ENCODE peak calls at places on chromosome 15, in five cellular contexts. One of them, this sample, is unnamed.

GRCh38 chr15:44087578-44088190 is 107.4 kb downstream of the FRMD5 start:
- DNase-seq in activated CD4-positive, alpha-beta T cell treated with anti-CD3 and anti-CD28 coated beads, Interleukin-2, amount 50 U/mL, for 1 hour: no peak
- DNase-seq in T-helper 1 cell: no peak
- DNase-seq in activated T-helper 1 cell treated with Interleukin-2 at 50 U/mL for 16 hours: no peak
- DNase-seq in T-cell: no peak
- DNase-seq in this sample: no peak

GRCh38 chr15:33722005-33722672 is 246.2 kb upstream of the CHRM5 start:
- DNase-seq in activated T-helper 1 cell treated with Interleukin-2 at 50 U/mL for 16 hours: no peak
- DNase-seq in T-helper 1 cell: no peak
- DNase-seq in T-cell: no peak
- DNase-seq in activated CD4-positive, alpha-beta T cell treated with anti-CD3 and anti-CD28 coated beads, Interleukin-2, amount 50 U/mL, for 1 hour: no peak
- DNase-seq in this sample: no peak

GRCh38 chr15:99442268-99442897 is 123.4 kb upstream of the MEF2A start:
- DNase-seq in T-helper 1 cell: no peak
- DNase-seq in activated T-helper 1 cell treated with Interleukin-2 at 50 U/mL for 16 hours: no peak
- DNase-seq in activated CD4-positive, alpha-beta T cell treated with anti-CD3 and anti-CD28 coated beads, Interleukin-2, amount 50 U/mL, for 1 hour: no peak
- DNase-seq in T-cell: no peak
- DNase-seq in this sample: no peak

GRCh38 chr15:98719169-98719515 is 70.8 kb downstream of the IGF1R start:
- DNase-seq in T-helper 1 cell: no peak
- DNase-seq in activated T-helper 1 cell treated with Interleukin-2 at 50 U/mL for 16 hours: no peak
- DNase-seq in T-cell: no peak
- DNase-seq in activated CD4-positive, alpha-beta T cell treated with anti-CD3 and anti-CD28 coated beads, Interleukin-2, amount 50 U/mL, for 1 hour: no peak
- DNase-seq in this sample: no peak

GRCh38 chr15:101469520-101470288 is 19.8 kb downstream of the PCSK6 start:
- DNase-seq in activated CD4-positive, alpha-beta T cell treated with anti-CD3 and anti-CD28 coated beads, Interleukin-2, amount 50 U/mL, for 1 hour: no peak
- DNase-seq in T-cell: no peak
- DNase-seq in activated T-helper 1 cell treated with Interleukin-2 at 50 U/mL for 16 hours: no peak
- DNase-seq in T-helper 1 cell: no peak
- DNase-seq in this sample: no peak

GRCh38 chr15:59892995-59893394 is 111.1 kb upstream of the FOXB1 start:
- DNase-seq in T-helper 1 cell: no peak
- DNase-seq in T-cell: no peak
- DNase-seq in activated T-helper 1 cell treated with Interleukin-2 at 50 U/mL for 16 hours: no peak
- DNase-seq in activated CD4-positive, alpha-beta T cell treated with anti-CD3 and anti-CD28 coated beads, Interleukin-2, amount 50 U/mL, for 1 hour: no peak
- DNase-seq in this sample: no peak

GRCh38 chr15:33211409-33211808 is 16.9 kb upstream of the FMN1 start:
- DNase-seq in T-helper 1 cell: no peak
- DNase-seq in activated T-helper 1 cell treated with Interleukin-2 at 50 U/mL for 16 hours: no peak
- DNase-seq in T-cell: no peak
- DNase-seq in activated CD4-positive, alpha-beta T cell treated with anti-CD3 and anti-CD28 coated beads, Interleukin-2, amount 50 U/mL, for 1 hour: no peak
- DNase-seq in this sample: peak

GRCh38 chr15:70227122-70227521 is 129.4 kb upstream of the TLE3 start:
- DNase-seq in activated T-helper 1 cell treated with Interleukin-2 at 50 U/mL for 16 hours: no peak
- DNase-seq in activated CD4-positive, alpha-beta T cell treated with anti-CD3 and anti-CD28 coated beads, Interleukin-2, amount 50 U/mL, for 1 hour: no peak
- DNase-seq in T-helper 1 cell: no peak
- DNase-seq in T-cell: no peak
- DNase-seq in this sample: no peak

GRCh38 chr15:65583701-65584100 is 27.2 kb downstream of the INTS14 start:
- DNase-seq in T-cell: peak
- DNase-seq in activated T-helper 1 cell treated with Interleukin-2 at 50 U/mL for 16 hours: peak
- DNase-seq in T-helper 1 cell: no peak
- DNase-seq in activated CD4-positive, alpha-beta T cell treated with anti-CD3 and anti-CD28 coated beads, Interleukin-2, amount 50 U/mL, for 1 hour: peak
- DNase-seq in this sample: no peak

GRCh38 chr15:76866008-76866407 is 39.1 kb downstream of the SCAPER start:
- DNase-seq in T-helper 1 cell: no peak
- DNase-seq in activated T-helper 1 cell treated with Interleukin-2 at 50 U/mL for 16 hours: no peak
- DNase-seq in activated CD4-positive, alpha-beta T cell treated with anti-CD3 and anti-CD28 coated beads, Interleukin-2, amount 50 U/mL, for 1 hour: no peak
- DNase-seq in T-cell: no peak
- DNase-seq in this sample: no peak

GRCh38 chr15:68909601-68910000 is 20.7 kb upstream of the SPESP1 start:
- DNase-seq in T-helper 1 cell: no peak
- DNase-seq in activated T-helper 1 cell treated with Interleukin-2 at 50 U/mL for 16 hours: no peak
- DNase-seq in T-cell: no peak
- DNase-seq in activated CD4-positive, alpha-beta T cell treated with anti-CD3 and anti-CD28 coated beads, Interleukin-2, amount 50 U/mL, for 1 hour: no peak
- DNase-seq in this sample: peak

GRCh38 chr15:84791763-84792162 is 25.4 kb upstream of the ALPK3 start:
- DNase-seq in T-cell: no peak
- DNase-seq in T-helper 1 cell: no peak
- DNase-seq in activated T-helper 1 cell treated with Interleukin-2 at 50 U/mL for 16 hours: no peak
- DNase-seq in activated CD4-positive, alpha-beta T cell treated with anti-CD3 and anti-CD28 coated beads, Interleukin-2, amount 50 U/mL, for 1 hour: no peak
- DNase-seq in this sample: no peak

GRCh38 chr15:31332020-31332680 is 5.5 kb downstream of the KLF13 start:
- DNase-seq in activated CD4-positive, alpha-beta T cell treated with anti-CD3 and anti-CD28 coated beads, Interleukin-2, amount 50 U/mL, for 1 hour: no peak
- DNase-seq in T-helper 1 cell: no peak
- DNase-seq in activated T-helper 1 cell treated with Interleukin-2 at 50 U/mL for 16 hours: no peak
- DNase-seq in T-cell: no peak
- DNase-seq in this sample: no peak

GRCh38 chr15:39657714-39658113 is 76.8 kb downstream of the THBS1 start:
- DNase-seq in T-helper 1 cell: no peak
- DNase-seq in T-cell: no peak
- DNase-seq in activated T-helper 1 cell treated with Interleukin-2 at 50 U/mL for 16 hours: no peak
- DNase-seq in activated CD4-positive, alpha-beta T cell treated with anti-CD3 and anti-CD28 coated beads, Interleukin-2, amount 50 U/mL, for 1 hour: no peak
- DNase-seq in this sample: no peak

GRCh38 chr15:98666841-98667240 is 18.5 kb downstream of the IGF1R start:
- DNase-seq in activated T-helper 1 cell treated with Interleukin-2 at 50 U/mL for 16 hours: no peak
- DNase-seq in T-cell: no peak
- DNase-seq in T-helper 1 cell: no peak
- DNase-seq in activated CD4-positive, alpha-beta T cell treated with anti-CD3 and anti-CD28 coated beads, Interleukin-2, amount 50 U/mL, for 1 hour: no peak
- DNase-seq in this sample: no peak

GRCh38 chr15:32855942-32856341 is 138.1 kb downstream of the GREM1 start:
- DNase-seq in T-helper 1 cell: no peak
- DNase-seq in activated CD4-positive, alpha-beta T cell treated with anti-CD3 and anti-CD28 coated beads, Interleukin-2, amount 50 U/mL, for 1 hour: no peak
- DNase-seq in activated T-helper 1 cell treated with Interleukin-2 at 50 U/mL for 16 hours: no peak
- DNase-seq in T-cell: no peak
- DNase-seq in this sample: no peak

GRCh38 chr15:98231696-98232440 is 271.4 kb downstream of the ARRDC4 start:
- DNase-seq in activated CD4-positive, alpha-beta T cell treated with anti-CD3 and anti-CD28 coated beads, Interleukin-2, amount 50 U/mL, for 1 hour: no peak
- DNase-seq in activated T-helper 1 cell treated with Interleukin-2 at 50 U/mL for 16 hours: no peak
- DNase-seq in T-cell: no peak
- DNase-seq in T-helper 1 cell: no peak
- DNase-seq in this sample: no peak

GRCh38 chr15:63805993-63806980 is 27.5 kb downstream of the HERC1 start:
- DNase-seq in activated T-helper 1 cell treated with Interleukin-2 at 50 U/mL for 16 hours: no peak
- DNase-seq in T-helper 1 cell: no peak
- DNase-seq in activated CD4-positive, alpha-beta T cell treated with anti-CD3 and anti-CD28 coated beads, Interleukin-2, amount 50 U/mL, for 1 hour: no peak
- DNase-seq in T-cell: no peak
- DNase-seq in this sample: no peak

GRCh38 chr15:62241135-62241770 is 76.2 kb upstream of the C2CD4B start:
- DNase-seq in T-cell: no peak
- DNase-seq in activated CD4-positive, alpha-beta T cell treated with anti-CD3 and anti-CD28 coated beads, Interleukin-2, amount 50 U/mL, for 1 hour: no peak
- DNase-seq in activated T-helper 1 cell treated with Interleukin-2 at 50 U/mL for 16 hours: no peak
- DNase-seq in T-helper 1 cell: no peak
- DNase-seq in this sample: peak

GRCh38 chr15:64731012-64731806 is 44.2 kb downstream of the RBPMS2 start:
- DNase-seq in activated T-helper 1 cell treated with Interleukin-2 at 50 U/mL for 16 hours: peak
- DNase-seq in T-cell: peak
- DNase-seq in activated CD4-positive, alpha-beta T cell treated with anti-CD3 and anti-CD28 coated beads, Interleukin-2, amount 50 U/mL, for 1 hour: peak
- DNase-seq in T-helper 1 cell: peak
- DNase-seq in this sample: peak

GRCh38 chr15:35206060-35206675 is 121.1 kb upstream of the NANOGP8 start:
- DNase-seq in activated CD4-positive, alpha-beta T cell treated with anti-CD3 and anti-CD28 coated beads, Interleukin-2, amount 50 U/mL, for 1 hour: no peak
- DNase-seq in T-cell: no peak
- DNase-seq in activated T-helper 1 cell treated with Interleukin-2 at 50 U/mL for 16 hours: no peak
- DNase-seq in T-helper 1 cell: no peak
- DNase-seq in this sample: no peak

GRCh38 chr15:63156086-63156707 is 1.1 kb downstream of the RPS27L start:
- DNase-seq in activated CD4-positive, alpha-beta T cell treated with anti-CD3 and anti-CD28 coated beads, Interleukin-2, amount 50 U/mL, for 1 hour: no peak
- DNase-seq in T-helper 1 cell: no peak
- DNase-seq in T-cell: no peak
- DNase-seq in activated T-helper 1 cell treated with Interleukin-2 at 50 U/mL for 16 hours: no peak
- DNase-seq in this sample: no peak

GRCh38 chr15:99565031-99565280 is 828 bp upstream of the MEF2A start:
- DNase-seq in activated CD4-positive, alpha-beta T cell treated with anti-CD3 and anti-CD28 coated beads, Interleukin-2, amount 50 U/mL, for 1 hour: no peak
- DNase-seq in T-helper 1 cell: no peak
- DNase-seq in activated T-helper 1 cell treated with Interleukin-2 at 50 U/mL for 16 hours: no peak
- DNase-seq in T-cell: no peak
- DNase-seq in this sample: no peak

GRCh38 chr15:72856549-72857040 is 73.0 kb upstream of the ADPGK start:
- DNase-seq in T-cell: no peak
- DNase-seq in activated CD4-positive, alpha-beta T cell treated with anti-CD3 and anti-CD28 coated beads, Interleukin-2, amount 50 U/mL, for 1 hour: no peak
- DNase-seq in T-helper 1 cell: no peak
- DNase-seq in activated T-helper 1 cell treated with Interleukin-2 at 50 U/mL for 16 hours: no peak
- DNase-seq in this sample: no peak

GRCh38 chr15:67050062-67050461 is 15.3 kb upstream of the SMAD3 start:
- DNase-seq in activated T-helper 1 cell treated with Interleukin-2 at 50 U/mL for 16 hours: no peak
- DNase-seq in activated CD4-positive, alpha-beta T cell treated with anti-CD3 and anti-CD28 coated beads, Interleukin-2, amount 50 U/mL, for 1 hour: no peak
- DNase-seq in T-cell: no peak
- DNase-seq in T-helper 1 cell: no peak
- DNase-seq in this sample: no peak

GRCh38 chr15:62903437-62903836 is 139.1 kb upstream of the TPM1 start:
- DNase-seq in activated CD4-positive, alpha-beta T cell treated with anti-CD3 and anti-CD28 coated beads, Interleukin-2, amount 50 U/mL, for 1 hour: no peak
- DNase-seq in activated T-helper 1 cell treated with Interleukin-2 at 50 U/mL for 16 hours: no peak
- DNase-seq in T-helper 1 cell: no peak
- DNase-seq in T-cell: no peak
- DNase-seq in this sample: no peak

GRCh38 chr15:85037617-85038016 is 56.0 kb downstream of the PDE8A start:
- DNase-seq in T-cell: no peak
- DNase-seq in activated CD4-positive, alpha-beta T cell treated with anti-CD3 and anti-CD28 coated beads, Interleukin-2, amount 50 U/mL, for 1 hour: no peak
- DNase-seq in T-helper 1 cell: no peak
- DNase-seq in activated T-helper 1 cell treated with Interleukin-2 at 50 U/mL for 16 hours: no peak
- DNase-seq in this sample: no peak